ENCODE peak calls at places on chromosomes 4 and X, in four cellular contexts. One of them, this sample, is unnamed.

GRCh38 chr4:89640620-89641366 is 196.2 kb downstream of the SNCA start:
- DNase-seq in left ventricle myocardium inferior: peak; percentile 22
- DNase-seq in endodermal cell: peak; percentile 95
- DNase-seq in psoas muscle: no peak
- DNase-seq in this sample: no peak

GRCh38 chr4:12844111-12844510 is 640.0 kb downstream of the RAB28 start:
- DNase-seq in left ventricle myocardium inferior: no peak
- DNase-seq in endodermal cell: no peak
- DNase-seq in psoas muscle: no peak
- DNase-seq in this sample: no peak

GRCh38 chrX:19869195-19869594 is 18.2 kb downstream of the SH3KBP1 start:
- DNase-seq in left ventricle myocardium inferior: no peak
- DNase-seq in endodermal cell: no peak
- DNase-seq in psoas muscle: no peak
- DNase-seq in this sample: no peak

GRCh38 chrX:39936886-39937770 is 160.6 kb downstream of the BCOR start:
- DNase-seq in left ventricle myocardium inferior: no peak
- DNase-seq in endodermal cell: no peak
- DNase-seq in psoas muscle: no peak
- DNase-seq in this sample: no peak

GRCh38 chrX:8433296-8434094 is 31.1 kb upstream of the VCX3B start:
- DNase-seq in left ventricle myocardium inferior: no peak
- DNase-seq in endodermal cell: no peak
- DNase-seq in psoas muscle: no peak
- DNase-seq in this sample: no peak

GRCh38 chrX:12989456-12989855 is 14.5 kb downstream of the TMSB4X start:
- DNase-seq in left ventricle myocardium inferior: no peak
- DNase-seq in endodermal cell: no peak
- DNase-seq in psoas muscle: no peak
- DNase-seq in this sample: no peak

GRCh38 chrX:19799319-19800182 is 87.8 kb downstream of the SH3KBP1 start:
- DNase-seq in left ventricle myocardium inferior: no peak
- DNase-seq in endodermal cell: no peak
- DNase-seq in psoas muscle: no peak
- DNase-seq in this sample: no peak

GRCh38 chr4:158667651-158668198 is 4.0 kb downstream of the C4orf46 start:
- DNase-seq in left ventricle myocardium inferior: no peak
- DNase-seq in endodermal cell: peak; percentile 62
- DNase-seq in psoas muscle: no peak
- DNase-seq in this sample: no peak

GRCh38 chrX:48890296-48890925 is 7.2 kb downstream of the TIMM17B start:
- DNase-seq in left ventricle myocardium inferior: no peak
- DNase-seq in endodermal cell: no peak
- DNase-seq in psoas muscle: no peak
- DNase-seq in this sample: no peak

GRCh38 chr4:125115941-125116340 is 198.8 kb upstream of the FAT4 start:
- DNase-seq in left ventricle myocardium inferior: no peak
- DNase-seq in endodermal cell: no peak
- DNase-seq in psoas muscle: no peak
- DNase-seq in this sample: no peak

GRCh38 chrX:23332888-23333821 is 1.5 kb upstream of the PTCHD1 start:
- DNase-seq in left ventricle myocardium inferior: no peak
- DNase-seq in endodermal cell: peak; percentile 84
- DNase-seq in psoas muscle: no peak
- DNase-seq in this sample: no peak

GRCh38 chrX:136747003-136747986 is 33.4 kb downstream of the ARHGEF6 start:
- DNase-seq in left ventricle myocardium inferior: no peak
- DNase-seq in endodermal cell: no peak
- DNase-seq in psoas muscle: no peak
- DNase-seq in this sample: no peak

GRCh38 chrX:39688576-39689373 is 409.0 kb downstream of the BCOR start:
- DNase-seq in left ventricle myocardium inferior: peak; percentile 73
- DNase-seq in endodermal cell: peak; percentile 92
- DNase-seq in psoas muscle: peak; percentile 66
- DNase-seq in this sample: no peak

GRCh38 chr4:11427201-11427996 is 1.3 kb downstream of the HS3ST1 start:
- DNase-seq in left ventricle myocardium inferior: no peak
- DNase-seq in endodermal cell: peak; percentile 75
- DNase-seq in psoas muscle: no peak
- DNase-seq in this sample: no peak

GRCh38 chrX:123215397-123216089 is 31.5 kb downstream of the GRIA3 start:
- DNase-seq in left ventricle myocardium inferior: peak; percentile 32
- DNase-seq in endodermal cell: no peak
- DNase-seq in psoas muscle: no peak
- DNase-seq in this sample: no peak

GRCh38 chrX:10085223-10085622 is 71.6 kb upstream of the CLCN4 start:
- DNase-seq in left ventricle myocardium inferior: no peak
- DNase-seq in endodermal cell: no peak
- DNase-seq in psoas muscle: no peak
- DNase-seq in this sample: no peak

GRCh38 chr4:7808752-7809151 is 130.9 kb downstream of the AFAP1 start:
- DNase-seq in left ventricle myocardium inferior: no peak
- DNase-seq in endodermal cell: no peak
- DNase-seq in psoas muscle: no peak
- DNase-seq in this sample: no peak

GRCh38 chr4:155522201-155522600 is 144.4 kb upstream of the GUCY1A1 start:
- DNase-seq in left ventricle myocardium inferior: no peak
- DNase-seq in endodermal cell: no peak
- DNase-seq in psoas muscle: no peak
- DNase-seq in this sample: no peak

GRCh38 chr4:63430105-63430504 is 979.1 kb downstream of the TECRL start:
- DNase-seq in left ventricle myocardium inferior: no peak
- DNase-seq in endodermal cell: no peak
- DNase-seq in psoas muscle: no peak
- DNase-seq in this sample: no peak

GRCh38 chr4:15918484-15919129 is 19.9 kb downstream of the FGFBP1 start:
- DNase-seq in left ventricle myocardium inferior: no peak
- DNase-seq in endodermal cell: no peak
- DNase-seq in psoas muscle: no peak
- DNase-seq in this sample: no peak

GRCh38 chrX:20221902-20222301 is 44.8 kb downstream of the RPS6KA3 start:
- DNase-seq in left ventricle myocardium inferior: no peak
- DNase-seq in endodermal cell: no peak
- DNase-seq in psoas muscle: no peak
- DNase-seq in this sample: no peak

GRCh38 chrX:128623361-128623760 is 571.2 kb upstream of the ACTRT1 start:
- DNase-seq in left ventricle myocardium inferior: no peak
- DNase-seq in endodermal cell: no peak
- DNase-seq in psoas muscle: no peak
- DNase-seq in this sample: no peak

GRCh38 chr4:92099851-92100250 is 203.9 kb upstream of the GRID2 start:
- DNase-seq in left ventricle myocardium inferior: no peak
- DNase-seq in endodermal cell: no peak
- DNase-seq in psoas muscle: no peak
- DNase-seq in this sample: no peak

GRCh38 chr4:6427439-6428090 is 44.8 kb downstream of the PPP2R2C start:
- DNase-seq in left ventricle myocardium inferior: no peak
- DNase-seq in endodermal cell: peak; percentile 61
- DNase-seq in psoas muscle: no peak
- DNase-seq in this sample: no peak

GRCh38 chr4:89110986-89111832 is at the start of gene TIGD2:
- DNase-seq in left ventricle myocardium inferior: peak; percentile 90
- DNase-seq in endodermal cell: peak; percentile 94
- DNase-seq in psoas muscle: peak; percentile 92
- DNase-seq in this sample: peak; percentile 33

GRCh38 chr4:176011523-176011922 is 54.1 kb upstream of the WDR17 start:
- DNase-seq in left ventricle myocardium inferior: no peak
- DNase-seq in endodermal cell: no peak
- DNase-seq in psoas muscle: no peak
- DNase-seq in this sample: no peak

GRCh38 chr4:5712517-5712916 is 1.5 kb downstream of the EVC start:
- DNase-seq in left ventricle myocardium inferior: no peak
- DNase-seq in endodermal cell: peak; percentile 23
- DNase-seq in psoas muscle: no peak
- DNase-seq in this sample: no peak

GRCh38 chr4:151717271-151717670 is 43.5 kb downstream of the GATB start:
- DNase-seq in left ventricle myocardium inferior: no peak
- DNase-seq in endodermal cell: no peak
- DNase-seq in psoas muscle: no peak
- DNase-seq in this sample: no peak

DNA sequence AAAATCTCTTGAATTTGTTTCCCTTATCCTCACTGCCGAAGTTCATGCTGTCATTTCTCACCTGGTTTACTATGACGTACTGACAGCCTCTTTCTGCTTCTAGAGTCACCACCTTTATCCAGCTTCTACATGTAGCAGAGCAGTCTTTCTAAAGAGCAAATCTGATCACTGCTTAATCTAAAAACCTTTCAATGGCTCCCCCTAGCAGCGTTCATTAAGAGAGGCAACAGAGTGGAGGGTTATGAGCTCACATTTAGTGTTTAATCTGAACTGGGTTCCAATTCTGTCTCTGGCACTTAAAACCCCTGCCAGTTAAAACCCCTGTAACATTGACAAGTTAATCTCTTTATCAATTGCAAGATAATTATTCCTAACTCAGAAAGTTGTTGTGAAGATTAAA is 4.4 kb downstream of the RBPJ start:
- DNase-seq in left ventricle myocardium inferior: no peak
- DNase-seq in endodermal cell: no peak
- DNase-seq in psoas muscle: no peak
- DNase-seq in this sample: no peak
- TF ChIP-seq CTCF in left ventricle myocardium inferior: no peak
- TF ChIP-seq CTCF in endodermal cell: peak; percentile 68
- TF ChIP-seq CTCF in psoas muscle: no peak
- TF ChIP-seq CTCF in this sample: peak; percentile 55

GRCh38 chrX:55717521-55718497 is at the start of gene RRAGB:
- DNase-seq in left ventricle myocardium inferior: peak; percentile 92
- DNase-seq in endodermal cell: peak; percentile 96
- DNase-seq in psoas muscle: peak; percentile 92
- DNase-seq in this sample: peak; percentile 76

GRCh38 chrX:55714111-55714510 is 3.4 kb upstream of the RRAGB start:
- DNase-seq in left ventricle myocardium inferior: no peak
- DNase-seq in endodermal cell: no peak
- DNase-seq in psoas muscle: no peak
- DNase-seq in this sample: no peak

GRCh38 chrX:55715847-55716246 is 1.7 kb upstream of the RRAGB start:
- DNase-seq in left ventricle myocardium inferior: no peak
- DNase-seq in endodermal cell: peak; percentile 58
- DNase-seq in psoas muscle: no peak
- DNase-seq in this sample: no peak

GRCh38 chrX:55713635-55714034 is 3.9 kb upstream of the RRAGB start:
- DNase-seq in left ventricle myocardium inferior: no peak
- DNase-seq in endodermal cell: no peak
- DNase-seq in psoas muscle: no peak
- DNase-seq in this sample: no peak

GRCh38 chrX:55716937-55717336 is 612 bp upstream of the RRAGB start:
- DNase-seq in left ventricle myocardium inferior: no peak
- DNase-seq in endodermal cell: no peak
- DNase-seq in psoas muscle: no peak
- DNase-seq in this sample: no peak
- H3K4me3 ChIP-seq in left ventricle myocardium inferior: peak overlapping the region; percentile 79
- H3K4me3 ChIP-seq in endodermal cell: peak overlapping the region; percentile 94
- H3K4me3 ChIP-seq in psoas muscle: peak overlapping the region; percentile 76
- H3K4me3 ChIP-seq in this sample: no peak overlapping the region

DNA sequence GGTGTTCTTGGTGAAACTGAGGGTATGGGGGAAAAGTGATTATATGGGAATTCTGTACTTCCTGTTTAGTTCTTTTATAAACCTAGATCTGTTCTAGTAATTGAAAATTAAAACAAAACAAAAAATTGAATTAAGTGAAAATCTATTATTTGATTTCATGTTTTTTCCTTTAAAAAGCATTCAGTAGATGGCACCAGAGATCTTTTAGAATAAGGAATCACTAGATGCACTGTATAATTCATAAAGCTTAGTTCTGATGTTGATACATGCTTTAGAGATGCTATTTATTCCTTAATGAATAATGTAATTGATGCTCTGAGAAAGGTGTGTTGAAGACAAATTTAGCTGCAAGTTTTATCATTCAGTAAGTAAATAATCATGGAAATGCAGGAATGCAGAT is 87.3 kb downstream of the LCORL start:
- DNase-seq in left ventricle myocardium inferior: no peak
- DNase-seq in endodermal cell: no peak
- DNase-seq in psoas muscle: no peak
- DNase-seq in this sample: no peak
- TF ChIP-seq CTCF in left ventricle myocardium inferior: no peak
- TF ChIP-seq CTCF in endodermal cell: no peak
- TF ChIP-seq CTCF in psoas muscle: no peak
- TF ChIP-seq CTCF in this sample: no peak

GRCh38 chrX:69153060-69153730 is 12.1 kb downstream of the PJA1 start:
- DNase-seq in left ventricle myocardium inferior: no peak
- DNase-seq in endodermal cell: peak; percentile 91
- DNase-seq in psoas muscle: no peak
- DNase-seq in this sample: no peak

GRCh38 chrX:69152398-69152797 is 12.9 kb downstream of the PJA1 start:
- DNase-seq in left ventricle myocardium inferior: no peak
- DNase-seq in endodermal cell: peak; percentile 38
- DNase-seq in psoas muscle: peak; percentile 39
- DNase-seq in this sample: no peak

GRCh38 chrX:69151898-69152297 is 13.4 kb downstream of the PJA1 start:
- DNase-seq in left ventricle myocardium inferior: no peak
- DNase-seq in endodermal cell: no peak
- DNase-seq in psoas muscle: no peak
- DNase-seq in this sample: no peak

GRCh38 chrX:69155786-69156520 is 9.3 kb downstream of the PJA1 start:
- DNase-seq in left ventricle myocardium inferior: no peak
- DNase-seq in endodermal cell: no peak
- DNase-seq in psoas muscle: no peak
- DNase-seq in this sample: no peak

GRCh38 chrX:69154051-69154450 is 11.2 kb downstream of the PJA1 start:
- DNase-seq in left ventricle myocardium inferior: no peak
- DNase-seq in endodermal cell: peak; percentile 35
- DNase-seq in psoas muscle: no peak
- DNase-seq in this sample: no peak
- H3K4me3 ChIP-seq in left ventricle myocardium inferior: no peak overlapping the region
- H3K4me3 ChIP-seq in endodermal cell: no peak overlapping the region
- H3K4me3 ChIP-seq in psoas muscle: no peak overlapping the region
- H3K4me3 ChIP-seq in this sample: no peak overlapping the region

GRCh38 chr4:53280846-53281245 is 85.0 kb downstream of the SCFD2 start:
- DNase-seq in left ventricle myocardium inferior: no peak
- DNase-seq in endodermal cell: no peak
- DNase-seq in psoas muscle: no peak
- DNase-seq in this sample: no peak

GRCh38 chr4:53281438-53281837 is 84.4 kb downstream of the SCFD2 start:
- DNase-seq in left ventricle myocardium inferior: no peak
- DNase-seq in endodermal cell: no peak
- DNase-seq in psoas muscle: no peak
- DNase-seq in this sample: no peak
- TF ChIP-seq CTCF in left ventricle myocardium inferior: no peak
- TF ChIP-seq CTCF in endodermal cell: no peak
- TF ChIP-seq CTCF in psoas muscle: no peak
- TF ChIP-seq CTCF in this sample: no peak

GRCh38 chrX:37686979-37687378 is 1.4 kb downstream of the XK start:
- DNase-seq in left ventricle myocardium inferior: no peak
- DNase-seq in endodermal cell: no peak
- DNase-seq in psoas muscle: no peak
- DNase-seq in this sample: no peak

GRCh38 chrX:37684426-37684825 is 1.2 kb upstream of the XK start:
- DNase-seq in left ventricle myocardium inferior: no peak
- DNase-seq in endodermal cell: no peak
- DNase-seq in psoas muscle: no peak
- DNase-seq in this sample: no peak

GRCh38 chrX:37686348-37686736 is 751 bp downstream of the XK start:
- DNase-seq in left ventricle myocardium inferior: no peak
- DNase-seq in endodermal cell: no peak
- DNase-seq in psoas muscle: no peak
- DNase-seq in this sample: no peak

GRCh38 chrX:37685452-37686347 is at the start of gene XK:
- DNase-seq in left ventricle myocardium inferior: peak; percentile 33
- DNase-seq in endodermal cell: peak; percentile 87
- DNase-seq in psoas muscle: peak; percentile 51
- DNase-seq in this sample: no peak

GRCh38 chrX:37684918-37685317 is 673 bp upstream of the XK start:
- DNase-seq in left ventricle myocardium inferior: no peak
- DNase-seq in endodermal cell: no peak
- DNase-seq in psoas muscle: no peak
- DNase-seq in this sample: no peak
- H3K4me3 ChIP-seq in left ventricle myocardium inferior: peak overlapping the region; percentile 66
- H3K4me3 ChIP-seq in endodermal cell: no peak overlapping the region
- H3K4me3 ChIP-seq in psoas muscle: peak overlapping the region; percentile 67
- H3K4me3 ChIP-seq in this sample: no peak overlapping the region